ENCODE peak calls at places on chromosomes 13 and 19, in nine cellular contexts. T is SHP77; B is left cardiac atrium; I is B cell; F is stimulated activated CD8-positive, alpha-beta memory T cell treated with anti-CD3 and anti-CD28 coated beads, Interleukin-4, amount 100 ng/mL, for 4 hours; N is NCI-H1436; Q is GM12865; X is hepatic stellate cell; S is GM23338. H is an unnamed sample.

GRCh38 chr19:30423481-30423880 is 51.3 kb downstream of the ZNF536 start:
- DNase-seq in I (no peak), F (no peak), N (no peak), T (no peak), S (no peak), B (no peak), Q (no peak), X (no peak), H (no peak)

GRCh38 chr13:110014719-110015118 is 228.3 kb upstream of the IRS2 start:
- DNase-seq in X (no peak), I (no peak), B (no peak), N (peak; percentile 19), Q (peak; percentile 30), S (no peak), F (no peak), T (peak; percentile 99), H (no peak)

GRCh38 chr13:40200273-40200978 is 466.0 kb downstream of the FOXO1 start:
- DNase-seq in B (no peak), T (no peak), X (no peak), Q (no peak), S (no peak), F (no peak), N (no peak), I (no peak), H (no peak)

GRCh38 chr13:57629391-57629804 is 2.1 kb upstream of the PCDH17 start:
- DNase-seq in T (peak; percentile 30), B (peak; percentile 25), F (no peak), N (no peak), I (peak; percentile 4), X (no peak), S (peak; percentile 11), Q (no peak), H (no peak)

GRCh38 chr13:50065712-50066111 is 50.5 kb downstream of the KCNRG start:
- DNase-seq in N (no peak), T (no peak), F (no peak), S (no peak), X (no peak), I (no peak), B (no peak), Q (no peak), H (no peak)

GRCh38 chr13:112744306-112745021 is 54.6 kb downstream of the ATP11A start:
- DNase-seq in N (no peak), F (no peak), I (no peak), B (no peak), X (no peak), S (no peak), T (peak; percentile 66), Q (no peak), H (no peak)

GRCh38 chr13:111904701-111905608 is 162.0 kb upstream of the SOX1 start:
- DNase-seq in X (no peak), N (no peak), T (no peak), F (no peak), Q (no peak), I (no peak), B (no peak), S (peak; percentile 28), H (peak; percentile 64)

GRCh38 chr13:81872581-81872980 is 1531.7 kb upstream of the SPRY2 start:
- DNase-seq in N (peak; percentile 27), F (no peak), T (no peak), I (no peak), Q (no peak), S (peak; percentile 58), X (no peak), B (no peak), H (peak; percentile 77)

GRCh38 chr13:113842336-113843062 is 21.4 kb downstream of the GAS6 start:
- DNase-seq in T (no peak), X (no peak), I (no peak), N (no peak), S (no peak), F (no peak), B (peak; percentile 18), Q (no peak), H (no peak)

GRCh38 chr13:110326263-110326904 is 19.3 kb downstream of the COL4A2 start:
- DNase-seq in X (no peak), N (no peak), S (no peak), T (no peak), Q (no peak), I (no peak), B (no peak), F (no peak), H (peak; percentile 66)

GRCh38 chr19:21474671-21475181 is 30.7 kb upstream of the ZNF429 start:
- DNase-seq in F (peak; percentile 39), B (peak; percentile 86), I (peak; percentile 83), X (peak; percentile 14), N (no peak), S (peak; percentile 92), T (no peak), Q (peak; percentile 10), H (peak; percentile 98)

GRCh38 chr19:47465957-47466356 is 5.7 kb downstream of the SLC8A2 start:
- DNase-seq in N (no peak), S (no peak), F (no peak), I (no peak), Q (no peak), X (no peak), B (no peak), T (no peak), H (no peak)

GRCh38 chr19:45306040-45306439 is 16.6 kb downstream of the CKM start:
- DNase-seq in F (no peak), B (no peak), Q (no peak), T (no peak), X (no peak), N (no peak), S (no peak), I (no peak), H (no peak)

GRCh38 chr13:25249001-25249543 is 38.2 kb downstream of the MTMR6 start:
- DNase-seq in T (no peak), X (no peak), Q (peak; percentile 48), F (no peak), I (no peak), N (no peak), B (no peak), S (peak; percentile 68), H (peak; percentile 56)

GRCh38 chr13:50893211-50893852 is 16.3 kb upstream of the RNASEH2B start:
- DNase-seq in X (no peak), F (no peak), N (no peak), I (peak; percentile 50), T (no peak), Q (peak; percentile 89), B (no peak), S (peak; percentile 46), H (no peak)

GRCh38 chr19:51354103-51354741 is 12.0 kb downstream of the ETFB start:
- DNase-seq in T (no peak), Q (no peak), X (no peak), I (no peak), N (no peak), B (peak; percentile 12), S (no peak), F (no peak), H (peak; percentile 84)

GRCh38 chr19:49427855-49428546 is 2.8 kb downstream of the GFY start:
- DNase-seq in F (no peak), Q (no peak), S (peak; percentile 88), I (peak; percentile 60), N (no peak), T (no peak), X (no peak), B (no peak), H (peak; percentile 87)

GRCh38 chr19:1470864-1471513 is 8.0 kb downstream of the C19orf25 start:
- DNase-seq in Q (no peak), T (peak; percentile 66), I (no peak), X (no peak), N (no peak), B (no peak), S (peak; percentile 84), F (no peak), H (peak; percentile 90)

GRCh38 chr13:31023126-31023525 is 90.7 kb downstream of the TEX26 start:
- DNase-seq in S (no peak), T (no peak), N (no peak), I (no peak), B (no peak), Q (no peak), F (no peak), X (no peak), H (no peak)

GRCh38 chr13:39370554-39370953 is 232.4 kb downstream of the LHFPL6 start:
- DNase-seq in F (no peak), I (no peak), B (peak; percentile 52), T (peak; percentile 9), Q (no peak), X (no peak), S (no peak), N (no peak), H (no peak)

GRCh38 chr13:32824671-32825070 is 191.6 kb upstream of the KL start:
- DNase-seq in S (peak; percentile 70), N (no peak), Q (no peak), F (no peak), B (no peak), T (no peak), X (peak; percentile 65), I (no peak), H (peak; percentile 84)

GRCh38 chr13:20270163-20270865 is 38.2 kb upstream of the GJB6 start:
- DNase-seq in F (no peak), S (no peak), T (no peak), N (no peak), I (no peak), B (no peak), X (no peak), Q (no peak), H (no peak)

GRCh38 chr19:43759515-43759914 is 4.8 kb upstream of the SMG9 start:
- DNase-seq in N (peak; percentile 34), T (peak; percentile 22), S (peak; percentile 59), F (no peak), I (no peak), Q (peak; percentile 75), X (no peak), B (no peak), H (peak; percentile 62)

GRCh38 chr19:7729211-7729610 is 2.7 kb downstream of the CLEC4G start:
- DNase-seq in F (no peak), B (no peak), I (peak; percentile 56), T (no peak), N (no peak), Q (no peak), X (no peak), S (peak; percentile 57), H (peak; percentile 62)

GRCh38 chr19:54164369-54165068 is 5.0 kb upstream of the LENG1 start:
- DNase-seq in B (no peak), N (no peak), S (peak; percentile 97), I (peak; percentile 37), T (no peak), Q (peak; percentile 53), F (no peak), X (peak; percentile 72), H (peak; percentile 99)

H was measured in endodermal cell.